ENCODE peak calls at places on chromosomes 5 and 9, in nine cellular contexts. B is fibroblast of mammary gland; V is prostate gland; C is ovary; O is left ventricle myocardium inferior; F is CD8-positive, alpha-beta memory T cell; K is mucosa of descending colon; Q is Panc1; Z is cardiac muscle cell. Y is an unnamed sample.

GRCh38 chr5:172714491-172715420 is 56.2 kb downstream of the DUSP1 start:
- DNase-seq in B (peak; percentile 49), V (peak; percentile 60), C (peak; percentile 49), O (peak; percentile 82), F (peak; percentile 50), K (peak; percentile 73), Q (peak; percentile 47), Z (peak; percentile 78), Y (peak; percentile 85)

GRCh38 chr5:63963080-63963735 is 963 bp upstream of the HTR1A start:
- DNase-seq in B (peak; percentile 76), V (no peak), C (peak; percentile 39), O (no peak), F (no peak), K (no peak), Q (peak; percentile 22), Z (peak; percentile 92), Y (peak; percentile 46)

GRCh38 chr5:36606437-36607113 is at the start of gene SLC1A3:
- DNase-seq in B (peak; percentile 86), V (peak; percentile 74), C (peak; percentile 71), O (peak; percentile 34), F (no peak), K (no peak), Q (peak; percentile 8), Z (peak; percentile 73), Y (no peak)

GRCh38 chr9:93451762-93452709 is 551 bp downstream of the FAM120A start:
- DNase-seq in B (no peak), V (peak; percentile 26), C (peak; percentile 36), O (peak; percentile 55), F (peak; percentile 34), K (peak; percentile 79), Q (no peak), Z (peak; percentile 57), Y (peak; percentile 63)

GRCh38 chr9:116059466-116059865 is 94.1 kb upstream of the PAPPA start:
- DNase-seq in B (peak; percentile 19), V (no peak), C (no peak), O (no peak), F (no peak), K (no peak), Q (no peak), Z (no peak), Y (no peak)

GRCh38 chr5:174608631-174609097 is 115.7 kb upstream of the MSX2 start:
- DNase-seq in B (no peak), V (peak; percentile 79), C (no peak), O (peak; percentile 25), F (no peak), K (peak; percentile 56), Q (no peak), Z (peak; percentile 28), Y (peak; percentile 40)

GRCh38 chr9:131473198-131473885 is 29.4 kb upstream of the POMT1 start:
- DNase-seq in B (no peak), V (no peak), C (no peak), O (no peak), F (no peak), K (no peak), Q (no peak), Z (no peak), Y (no peak)

GRCh38 chr5:122369416-122369815 is 57.4 kb downstream of the SNCAIP start:
- DNase-seq in B (no peak), V (no peak), C (no peak), O (no peak), F (no peak), K (no peak), Q (no peak), Z (no peak), Y (no peak)

GRCh38 chr5:176653401-176653800 is 6.1 kb downstream of the TSPAN17 start:
- DNase-seq in B (peak; percentile 74), V (no peak), C (no peak), O (no peak), F (peak; percentile 34), K (no peak), Q (no peak), Z (no peak), Y (no peak)

GRCh38 chr9:124869986-124870560 is 8.1 kb downstream of the ARPC5L start:
- DNase-seq in B (peak; percentile 50), V (no peak), C (no peak), O (no peak), F (peak; percentile 87), K (peak; percentile 83), Q (no peak), Z (peak; percentile 22), Y (no peak)

GRCh38 chr9:72362680-72363139 is 2.3 kb downstream of the ZFAND5 start:
- DNase-seq in B (peak; percentile 85), V (peak; percentile 80), C (peak; percentile 51), O (peak; percentile 54), F (peak; percentile 32), K (peak; percentile 58), Q (peak; percentile 54), Z (peak; percentile 89), Y (peak; percentile 42)

GRCh38 chr9:122228906-122229837 is at the start of gene LHX6:
- DNase-seq in B (peak; percentile 37), V (no peak), C (no peak), O (no peak), F (no peak), K (no peak), Q (no peak), Z (no peak), Y (no peak)

GRCh38 chr9:69395718-69396117 is 70.7 kb downstream of the ENTREP1 start:
- DNase-seq in B (no peak), V (no peak), C (no peak), O (no peak), F (no peak), K (no peak), Q (no peak), Z (no peak), Y (no peak)

GRCh38 chr5:171311698-171312083 is 2.6 kb downstream of the TLX3 start:
- DNase-seq in B (no peak), V (no peak), C (no peak), O (no peak), F (no peak), K (no peak), Q (no peak), Z (no peak), Y (no peak)
- H3K4me3 ChIP-seq in B (no peak overlapping the region), V (no peak overlapping the region), C (no peak overlapping the region), O (peak overlapping the region; percentile 51), F (no peak overlapping the region), K (no peak overlapping the region), Q (peak overlapping the region; percentile 35), Z (peak overlapping the region; percentile 13), Y (no peak overlapping the region)

GRCh38 chr5:168875839-168876238 is 296.7 kb upstream of the PANK3 start:
- DNase-seq in B (no peak), V (no peak), C (no peak), O (no peak), F (no peak), K (no peak), Q (no peak), Z (peak; percentile 52), Y (no peak)

GRCh38 chr5:168874713-168875380 is 295.7 kb upstream of the PANK3 start:
- DNase-seq in B (peak; percentile 15), V (no peak), C (no peak), O (no peak), F (no peak), K (no peak), Q (no peak), Z (no peak), Y (no peak)

GRCh38 chr5:168869615-168870227 is 290.6 kb upstream of the PANK3 start:
- DNase-seq in B (no peak), V (no peak), C (no peak), O (no peak), F (no peak), K (no peak), Q (no peak), Z (no peak), Y (no peak)

GRCh38 chr5:168870914-168871313 is 291.7 kb upstream of the PANK3 start:
- DNase-seq in B (no peak), V (no peak), C (no peak), O (no peak), F (no peak), K (no peak), Q (no peak), Z (no peak), Y (no peak)

GRCh38 chr5:168872246-168872645 is 293.1 kb upstream of the PANK3 start:
- DNase-seq in B (no peak), V (no peak), C (no peak), O (no peak), F (no peak), K (no peak), Q (no peak), Z (no peak), Y (no peak)
- H3K4me3 ChIP-seq in B (no peak overlapping the region), V (no peak overlapping the region), C (no peak overlapping the region), O (no peak overlapping the region), F (no peak overlapping the region), K (no peak overlapping the region), Q (no peak overlapping the region), Z (no peak overlapping the region), Y (no peak overlapping the region)

GRCh38 chr9:136615631-136616306 is 46.9 kb upstream of the EGFL7 start:
- DNase-seq in B (peak; percentile 16), V (no peak), C (no peak), O (peak; percentile 15), F (no peak), K (no peak), Q (no peak), Z (no peak), Y (no peak)

GRCh38 chr9:136611606-136612005 is 51.1 kb upstream of the EGFL7 start:
- DNase-seq in B (no peak), V (no peak), C (no peak), O (no peak), F (no peak), K (no peak), Q (no peak), Z (no peak), Y (no peak)

GRCh38 chr9:136614372-136614922 is 48.3 kb upstream of the EGFL7 start:
- DNase-seq in B (peak; percentile 72), V (no peak), C (no peak), O (peak; percentile 65), F (no peak), K (peak; percentile 65), Q (no peak), Z (no peak), Y (no peak)

GRCh38 chr9:136614967-136615623 is 47.6 kb upstream of the EGFL7 start:
- DNase-seq in B (no peak), V (peak; percentile 89), C (no peak), O (peak; percentile 20), F (no peak), K (peak; percentile 65), Q (no peak), Z (peak; percentile 41), Y (no peak)

GRCh38 chr9:136613824-136614371 is 48.8 kb upstream of the EGFL7 start:
- DNase-seq in B (no peak), V (no peak), C (no peak), O (no peak), F (no peak), K (no peak), Q (no peak), Z (no peak), Y (no peak)
- H3K4me3 ChIP-seq in B (no peak overlapping the region), V (no peak overlapping the region), C (no peak overlapping the region), O (peak overlapping the region; percentile 29), F (no peak overlapping the region), K (no peak overlapping the region), Q (no peak overlapping the region), Z (no peak overlapping the region), Y (no peak overlapping the region)

DNA sequence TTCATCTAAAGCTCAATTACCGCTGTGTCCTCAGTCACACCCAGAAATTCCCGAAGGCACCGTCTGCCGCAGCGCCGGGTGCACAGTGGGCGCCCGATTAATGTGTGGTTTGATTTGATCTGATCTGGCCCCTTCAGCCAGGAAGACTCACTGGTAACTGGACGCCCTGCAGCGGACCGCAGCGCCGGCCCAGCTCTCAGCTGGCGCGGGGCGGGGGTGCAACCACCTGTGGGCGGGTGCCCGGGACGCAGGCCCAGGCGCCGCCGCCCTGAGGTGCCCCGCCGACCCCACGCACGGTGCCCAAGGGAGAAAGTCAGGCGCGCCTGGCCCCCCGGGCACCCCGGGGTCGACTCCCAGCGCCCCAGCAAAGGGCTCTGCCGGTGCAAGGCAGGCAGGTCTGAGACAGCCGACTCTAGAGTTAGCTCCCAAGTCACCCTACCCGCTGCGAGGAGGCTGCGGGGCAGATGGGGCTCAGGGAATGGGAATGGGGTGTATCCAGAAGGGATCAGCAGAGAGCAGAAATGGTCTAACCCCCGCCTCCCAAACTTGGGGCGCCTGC is 1.7 kb downstream of the EPB41L4B start:
- DNase-seq in B (no peak), V (no peak), C (peak; percentile 31), O (no peak), F (no peak), K (peak; percentile 67), Q (no peak), Z (peak; percentile 19), Y (no peak)
- H3K4me3 ChIP-seq in B (no peak overlapping the region), V (peak overlapping the region; percentile 41), C (peak overlapping the region; percentile 36), O (peak overlapping the region; percentile 70), F (no peak overlapping the region), K (peak overlapping the region; percentile 56), Q (peak overlapping the region; percentile 61), Z (peak overlapping the region; percentile 52), Y (no peak overlapping the region)

Y was measured in BE2C.